ENCODE peak calls at places on chromosomes 6 and 20, in six cellular contexts. L, P, H, I, K and F are unnamed samples.

GRCh38 chr6:133241088-133241900 is at the start of gene EYA4:
- DNase-seq in L (no peak), P (no peak), H (no peak), I (peak), K (no peak), F (peak)

GRCh38 chr6:159540152-159540551 is 152.9 kb downstream of the SOD2 start:
- DNase-seq in L (no peak), P (peak), H (no peak), I (no peak), K (no peak), F (no peak)

GRCh38 chr6:87917861-87918260 is 129.8 kb upstream of the SPACA1 start:
- DNase-seq in L (no peak), P (no peak), H (no peak), I (no peak), K (no peak), F (no peak)

GRCh38 chr20:3092611-3093379 is 8.3 kb upstream of the AVP start:
- DNase-seq in L (peak), P (no peak), H (peak), I (no peak), K (no peak), F (no peak)

GRCh38 chr6:114987281-114987680 is 644.5 kb upstream of the HS3ST5 start:
- DNase-seq in L (no peak), P (no peak), H (no peak), I (no peak), K (no peak), F (no peak)

GRCh38 chr20:59805266-59805665 is 128.2 kb downstream of the SYCP2 start:
- DNase-seq in L (no peak), P (no peak), H (no peak), I (no peak), K (no peak), F (no peak)

GRCh38 chr6:167524261-167524660 is 199.4 kb downstream of the TTLL2 start:
- DNase-seq in L (no peak), P (no peak), H (no peak), I (no peak), K (no peak), F (no peak)

GRCh38 chr20:43909211-43909610 is 5.4 kb upstream of the TOX2 start:
- DNase-seq in L (no peak), P (no peak), H (no peak), I (no peak), K (no peak), F (no peak)

GRCh38 chr6:33170176-33171095 is 21.8 kb downstream of the COL11A2 start:
- DNase-seq in L (no peak), P (no peak), H (no peak), I (no peak), K (no peak), F (peak)

GRCh38 chr6:150719861-150720260 is 120.2 kb downstream of the PLEKHG1 start:
- DNase-seq in L (no peak), P (no peak), H (no peak), I (no peak), K (no peak), F (no peak)

GRCh38 chr20:58011947-58012610 is 216.4 kb downstream of the ANKRD60 start:
- DNase-seq in L (no peak), P (no peak), H (no peak), I (no peak), K (no peak), F (no peak)

GRCh38 chr6:139931746-139932145 is 557.3 kb upstream of the CITED2 start:
- DNase-seq in L (no peak), P (no peak), H (no peak), I (no peak), K (no peak), F (no peak)

GRCh38 chr6:150898390-150899170 is 33.1 kb downstream of the MTHFD1L start:
- DNase-seq in L (no peak), P (no peak), H (no peak), I (no peak), K (no peak), F (peak)

GRCh38 chr6:160348209-160348551 is at the start of gene SLC22A3:
- DNase-seq in L (no peak), P (no peak), H (no peak), I (no peak), K (no peak), F (peak)

GRCh38 chr20:62906209-62906608 is 20.1 kb downstream of the DIDO1 start:
- DNase-seq in L (no peak), P (no peak), H (no peak), I (no peak), K (no peak), F (no peak)

GRCh38 chr6:119179842-119180241 is 101.4 kb upstream of the FAM184A start:
- DNase-seq in L (no peak), P (no peak), H (no peak), I (no peak), K (no peak), F (no peak)

GRCh38 chr6:12203001-12203400 is 87.2 kb upstream of the EDN1 start:
- DNase-seq in L (no peak), P (no peak), H (no peak), I (no peak), K (no peak), F (no peak)

GRCh38 chr6:15547379-15547778 is 115.4 kb downstream of the DTNBP1 start:
- DNase-seq in L (no peak), P (peak), H (no peak), I (no peak), K (no peak), F (no peak)

GRCh38 chr6:16058188-16058780 is 70.6 kb upstream of the MYLIP start:
- DNase-seq in L (no peak), P (peak), H (no peak), I (no peak), K (no peak), F (no peak)

GRCh38 chr20:10721112-10721896 is 47.5 kb upstream of the JAG1 start:
- DNase-seq in L (no peak), P (no peak), H (no peak), I (no peak), K (no peak), F (no peak)

GRCh38 chr6:88565409-88565811 is 398.0 kb downstream of the RNGTT start:
- DNase-seq in L (no peak), P (no peak), H (no peak), I (no peak), K (no peak), F (no peak)

GRCh38 chr20:64051532-64052325 is 2.3 kb upstream of the SOX18 start:
- DNase-seq in L (no peak), P (no peak), H (no peak), I (no peak), K (no peak), F (no peak)

GRCh38 chr20:52242237-52243230 is 51.0 kb upstream of the ZFP64 start:
- DNase-seq in L (no peak), P (peak), H (no peak), I (peak), K (no peak), F (no peak)